ENCODE peak calls at places on chromosomes 6 and 20, in nine cellular contexts. X is left ventricle myocardium inferior, Z is mucosa of descending colon, E is DND-41, F is fibroblast of lung, Q is testis, Y is SJSA1, R is prostate gland, T is tibial artery. W is an unnamed sample. For H3K4me1, the result is how much of the 10 kb centered on the place peaks cover.

GRCh38 chr6:74368746-74369145 is 672.7 kb downstream of the CD109 start:
- DNase-seq in X (no peak), Z (no peak), E (no peak), F (peak), Q (no peak), Y (peak), R (no peak), T (no peak), W (no peak)

GRCh38 chr6:20948531-20948930 is 414.3 kb downstream of the CDKAL1 start:
- DNase-seq in X (no peak), Z (no peak), E (no peak), F (no peak), Q (no peak), Y (no peak), R (no peak), T (no peak), W (no peak)

GRCh38 chr6:28802417-28803336 is 121.1 kb downstream of the TRIM27 start:
- DNase-seq in X (no peak), Z (no peak), E (no peak), F (peak), Q (no peak), Y (peak), R (no peak), T (no peak), W (no peak)

GRCh38 chr6:152746172-152746553 is 4.4 kb upstream of the VIP start:
- DNase-seq in X (no peak), Z (no peak), E (no peak), F (peak), Q (no peak), Y (peak), R (no peak), T (no peak), W (no peak)

GRCh38 chr6:6856538-6857523 is 250.9 kb upstream of the RREB1 start:
- DNase-seq in X (peak), Z (peak), E (peak), F (no peak), Q (peak), Y (no peak), R (no peak), T (no peak), W (peak)

GRCh38 chr6:36075656-36076055 is 48.0 kb downstream of the MAPK14 start:
- DNase-seq in X (no peak), Z (no peak), E (no peak), F (no peak), Q (no peak), Y (no peak), R (no peak), T (no peak), W (no peak)

GRCh38 chr20:58645277-58645968 is 5.7 kb upstream of the STX16 start:
- DNase-seq in X (no peak), Z (no peak), E (no peak), F (peak), Q (peak), Y (no peak), R (peak), T (no peak), W (no peak)

GRCh38 chr20:51434556-51435256 is 107.8 kb downstream of the NFATC2 start:
- DNase-seq in X (no peak), Z (no peak), E (no peak), F (peak), Q (no peak), Y (no peak), R (no peak), T (no peak), W (no peak)

GRCh38 chr6:45759134-45759849 is 256.4 kb downstream of the CLIC5 start:
- DNase-seq in X (no peak), Z (no peak), E (no peak), F (peak), Q (no peak), Y (no peak), R (no peak), T (no peak), W (no peak)

GRCh38 chr6:21601341-21601740 is 7.8 kb downstream of the SOX4 start:
- DNase-seq in X (no peak), Z (no peak), E (no peak), F (no peak), Q (no peak), Y (no peak), R (no peak), T (no peak), W (no peak)

GRCh38 chr20:62801284-62802010 is 3.2 kb upstream of the OGFR start:
- DNase-seq in X (no peak), Z (no peak), E (no peak), F (no peak), Q (no peak), Y (no peak), R (no peak), T (no peak), W (no peak)

GRCh38 chr6:113857565-113858066 is 471 bp downstream of the MARCKS start:
- DNase-seq in X (peak), Z (peak), E (no peak), F (no peak), Q (peak), Y (no peak), R (no peak), T (peak), W (no peak)

GRCh38 chr6:73802366-73802765 is 106.4 kb downstream of the CD109 start:
- DNase-seq in X (no peak), Z (no peak), E (no peak), F (peak), Q (no peak), Y (no peak), R (no peak), T (no peak), W (no peak)

GRCh38 chr6:139776051-139776450 is 401.6 kb upstream of the CITED2 start:
- DNase-seq in X (no peak), Z (no peak), E (no peak), F (no peak), Q (peak), Y (no peak), R (no peak), T (no peak), W (no peak)

GRCh38 chr6:1708141-1708540 is 98.4 kb downstream of the FOXC1 start:
- DNase-seq in X (no peak), Z (no peak), E (no peak), F (no peak), Q (no peak), Y (no peak), R (no peak), T (no peak), W (no peak)

GRCh38 chr6:127938701-127939100 is 37.8 kb upstream of the THEMIS start:
- DNase-seq in X (no peak), Z (no peak), E (no peak), F (peak), Q (no peak), Y (peak), R (no peak), T (no peak), W (no peak)

GRCh38 chr6:21984135-21984534 is 312.7 kb downstream of the PRL start:
- DNase-seq in X (no peak), Z (no peak), E (no peak), F (no peak), Q (no peak), Y (no peak), R (no peak), T (no peak), W (no peak)

GRCh38 chr20:3819413-3820047 is 817 bp upstream of the AP5S1 start:
- DNase-seq in X (no peak), Z (peak), E (no peak), F (no peak), Q (no peak), Y (no peak), R (no peak), T (no peak), W (no peak)

GRCh38 chr6:1327630-1328029 is 15.7 kb downstream of the FOXQ1 start:
- DNase-seq in X (no peak), Z (no peak), E (no peak), F (no peak), Q (no peak), Y (no peak), R (no peak), T (no peak), W (no peak)

GRCh38 chr20:7291946-7292345 is 524.5 kb downstream of the BMP2 start:
- DNase-seq in X (no peak), Z (no peak), E (no peak), F (peak), Q (no peak), Y (no peak), R (no peak), T (no peak), W (no peak)

GRCh38 chr20:62174870-62175624 is 7.8 kb upstream of the MTG2 start:
- DNase-seq in X (no peak), Z (peak), E (no peak), F (no peak), Q (no peak), Y (no peak), R (no peak), T (no peak), W (no peak)

GRCh38 chr6:116387374-116387773 is 16.6 kb downstream of the DSE start:
- DNase-seq in X (no peak), Z (no peak), E (no peak), F (peak), Q (no peak), Y (no peak), R (no peak), T (no peak), W (no peak)

GRCh38 chr6:147061152-147061551 is 143.1 kb upstream of the STXBP5 start:
- DNase-seq in X (no peak), Z (no peak), E (no peak), F (no peak), Q (no peak), Y (no peak), R (no peak), T (no peak), W (no peak)

GRCh38 chr20:1577906-1578305 is 20.4 kb upstream of the SIRPD start:
- DNase-seq in X (no peak), Z (no peak), E (no peak), F (no peak), Q (no peak), Y (no peak), R (no peak), T (no peak), W (no peak)

GRCh38 chr6:159790947-159791598 is 806 bp downstream of the MRPL18 start:
- DNase-seq in X (no peak), Z (peak), E (no peak), F (no peak), Q (peak), Y (peak), R (no peak), T (no peak), W (no peak)

GRCh38 chr6:147005499-147005898 is 198.7 kb upstream of the STXBP5 start:
- DNase-seq in X (no peak), Z (no peak), E (no peak), F (no peak), Q (no peak), Y (no peak), R (no peak), T (no peak), W (no peak)

GRCh38 chr6:73739097-73739496 is 43.1 kb downstream of the CD109 start:
- DNase-seq in X (no peak), Z (no peak), E (no peak), F (peak), Q (no peak), Y (peak), R (no peak), T (no peak), W (no peak)

GRCh38 chr6:147577466-147577865 is 69.0 kb downstream of the SAMD5 start:
- DNase-seq in X (no peak), Z (no peak), E (no peak), F (no peak), Q (no peak), Y (no peak), R (no peak), T (no peak), W (no peak)

GRCh38 chr6:135583256-135583758 is 85.8 kb upstream of the AHI1 start:
- DNase-seq in X (no peak), Z (no peak), E (no peak), F (peak), Q (no peak), Y (no peak), R (no peak), T (no peak), W (no peak)

GRCh38 chr20:48166082-48166835 is 381.0 kb upstream of the SULF2 start:
- DNase-seq in X (no peak), Z (no peak), E (no peak), F (no peak), Q (no peak), Y (peak), R (no peak), T (no peak), W (no peak)

GRCh38 chr6:101113468-101114260 is 232.5 kb upstream of the ASCC3 start:
- DNase-seq in X (no peak), Z (no peak), E (no peak), F (no peak), Q (no peak), Y (no peak), R (no peak), T (no peak), W (no peak)

GRCh38 chr20:42628683-42629082 is 561.0 kb downstream of the PTPRT start:
- DNase-seq in X (no peak), Z (no peak), E (no peak), F (no peak), Q (no peak), Y (no peak), R (no peak), T (no peak), W (no peak)

GRCh38 chr6:106556368-106556960 is 72.8 kb downstream of the RTN4IP1 start:
- DNase-seq in X (no peak), Z (no peak), E (no peak), F (peak), Q (no peak), Y (peak), R (no peak), T (no peak), W (no peak)

GRCh38 chr6:67839818-67840217 is 795.3 kb upstream of the ADGRB3 start:
- DNase-seq in X (no peak), Z (no peak), E (no peak), F (no peak), Q (no peak), Y (no peak), R (no peak), T (no peak), W (no peak)

GRCh38 chr20:22217712-22218352 is 366.5 kb downstream of the FOXA2 start:
- DNase-seq in X (no peak), Z (no peak), E (no peak), F (no peak), Q (no peak), Y (no peak), R (peak), T (no peak), W (no peak)

GRCh38 chr6:113875470-113875869 is 18.3 kb downstream of the MARCKS start:
- DNase-seq in X (no peak), Z (no peak), E (no peak), F (peak), Q (no peak), Y (peak), R (no peak), T (no peak), W (no peak)

GRCh38 chr20:58407201-58407873 is 18.3 kb downstream of the VAPB start:
- DNase-seq in X (no peak), Z (no peak), E (no peak), F (peak), Q (no peak), Y (no peak), R (no peak), T (no peak), W (no peak)

DNA sequence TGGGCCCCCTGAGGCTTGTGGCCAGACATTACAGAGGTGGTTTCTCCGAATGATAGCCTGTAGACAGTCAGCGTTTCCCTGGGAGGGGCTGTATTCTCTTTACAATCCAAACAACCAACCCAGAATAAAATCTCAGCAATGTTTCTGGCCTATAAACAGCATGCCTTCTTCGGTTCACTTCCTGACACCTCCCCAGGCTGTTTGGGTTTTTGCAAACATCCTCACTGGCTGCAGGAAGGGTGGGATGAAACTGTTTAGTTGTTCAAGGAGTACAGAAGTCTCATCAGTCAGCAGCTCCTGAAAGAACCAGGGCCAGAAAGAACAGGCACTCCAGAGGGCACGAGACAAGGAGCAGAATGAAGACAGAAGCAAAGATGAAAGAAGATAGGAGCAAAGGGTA is 350.0 kb downstream of the QKI start:
- DNase-seq in X (no peak), Z (no peak), E (no peak), F (peak), Q (no peak), Y (peak), R (no peak), T (no peak), W (no peak)
- H3K4me1 ChIP-seq in X (under half), Z (under half), E (under half), F (under half), Q (under half), Y (under half), R (under half), T (under half), W (under half)

GRCh38 chr6:110816110-110816409 is 791 bp upstream of the CDK19 start:
- DNase-seq in X (no peak), Z (no peak), E (no peak), F (no peak), Q (no peak), Y (no peak), R (no peak), T (no peak), W (no peak)
- H3K4me3 ChIP-seq in X (peak), Z (no peak), E (peak), F (peak), Q (peak), Y (peak), R (peak), T (peak), W (peak)

GRCh38 chr6:44705611-44706010 is 318.1 kb downstream of the CDC5L start:
- DNase-seq in X (no peak), Z (no peak), E (no peak), F (no peak), Q (no peak), Y (no peak), R (no peak), T (no peak), W (no peak)

GRCh38 chr6:44712353-44713147 is 325.0 kb downstream of the CDC5L start:
- DNase-seq in X (no peak), Z (no peak), E (no peak), F (peak), Q (no peak), Y (no peak), R (no peak), T (no peak), W (no peak)

GRCh38 chr6:44704240-44705150 is 317.0 kb downstream of the CDC5L start:
- DNase-seq in X (no peak), Z (no peak), E (peak), F (no peak), Q (no peak), Y (no peak), R (no peak), T (no peak), W (no peak)

GRCh38 chr6:44706011-44706410 is 318.5 kb downstream of the CDC5L start:
- DNase-seq in X (no peak), Z (no peak), E (no peak), F (no peak), Q (no peak), Y (no peak), R (no peak), T (no peak), W (no peak)

GRCh38 chr6:44708208-44708607 is 320.7 kb downstream of the CDC5L start:
- DNase-seq in X (no peak), Z (no peak), E (no peak), F (no peak), Q (no peak), Y (no peak), R (no peak), T (no peak), W (no peak)
- H3K4me1 ChIP-seq in X (under half), Z (under half), E (under half), F (under half), Q (under half), Y (under half), R (under half), T (under half), W (under half)

DNA sequence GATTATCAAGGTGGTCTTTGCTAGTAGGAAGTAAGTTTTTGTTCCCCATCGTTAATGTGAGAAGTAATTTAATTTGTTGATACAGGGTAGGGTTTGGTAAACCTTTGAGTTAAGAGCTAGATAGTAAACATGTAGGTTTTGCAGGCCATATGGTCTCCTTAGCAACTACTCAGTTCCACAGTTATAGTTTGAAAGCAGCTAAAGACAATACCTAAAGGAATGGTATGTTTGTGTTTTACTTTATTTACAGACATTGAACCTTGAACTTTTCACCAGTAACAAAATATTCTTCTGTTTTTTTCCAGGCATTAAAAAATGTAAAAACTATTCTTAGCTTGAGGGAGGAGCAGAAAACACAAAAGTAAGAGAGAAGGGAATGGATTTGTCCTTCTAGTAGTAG is 1.7 kb downstream of the CAP2 start:
- DNase-seq in X (no peak), Z (no peak), E (no peak), F (no peak), Q (no peak), Y (no peak), R (no peak), T (no peak), W (no peak)
- H3K4me3 ChIP-seq in X (peak), Z (no peak), E (no peak), F (no peak), Q (no peak), Y (peak), R (no peak), T (no peak), W (peak)